ENCODE peak calls at places on chromosomes 6 and 20, in ten cellular contexts. H, K, V, A, S, G, P, C, F and R are unnamed samples.

GRCh38 chr6:123001540-123001939 is 5.5 kb downstream of the CLVS2 start:
- DNase-seq in H (no peak), K (no peak), V (no peak), A (no peak), S (no peak), G (no peak), P (no peak), C (no peak), F (no peak), R (no peak)

GRCh38 chr6:165835410-165835851 is 172.4 kb upstream of the PDE10A start:
- DNase-seq in H (no peak), K (no peak), V (no peak), A (no peak), S (no peak), G (no peak), P (no peak), C (no peak), F (no peak), R (no peak)

GRCh38 chr6:137277971-137278602 is 58.9 kb upstream of the IFNGR1 start:
- DNase-seq in H (no peak), K (no peak), V (peak), A (no peak), S (no peak), G (no peak), P (peak), C (no peak), F (no peak), R (no peak)

GRCh38 chr6:41966961-41967311 is 25.3 kb upstream of the CCND3 start:
- DNase-seq in H (no peak), K (no peak), V (peak), A (no peak), S (no peak), G (no peak), P (no peak), C (no peak), F (no peak), R (no peak)

GRCh38 chr20:44073011-44073674 is 113.8 kb downstream of the JPH2 start:
- DNase-seq in H (no peak), K (no peak), V (no peak), A (no peak), S (no peak), G (no peak), P (no peak), C (no peak), F (no peak), R (no peak)

GRCh38 chr6:46184114-46184513 is 13.3 kb upstream of the ENPP5 start:
- DNase-seq in H (no peak), K (no peak), V (peak), A (no peak), S (no peak), G (no peak), P (peak), C (peak), F (no peak), R (no peak)

GRCh38 chr20:62039738-62040137 is 25.9 kb downstream of the TAF4 start:
- DNase-seq in H (no peak), K (no peak), V (peak), A (no peak), S (no peak), G (no peak), P (no peak), C (no peak), F (no peak), R (no peak)

GRCh38 chr6:21067521-21067920 is 526.0 kb upstream of the SOX4 start:
- DNase-seq in H (no peak), K (no peak), V (peak), A (no peak), S (no peak), G (no peak), P (no peak), C (no peak), F (no peak), R (no peak)

GRCh38 chr6:116210750-116211425 is 43.0 kb downstream of the TSPYL4 start:
- DNase-seq in H (no peak), K (no peak), V (peak), A (no peak), S (no peak), G (peak), P (peak), C (no peak), F (peak), R (peak)

GRCh38 chr6:137688230-137688971 is 178.7 kb upstream of the TNFAIP3 start:
- DNase-seq in H (no peak), K (no peak), V (no peak), A (no peak), S (no peak), G (no peak), P (no peak), C (no peak), F (no peak), R (no peak)

GRCh38 chr6:162481938-162482337 is 245.6 kb downstream of the PRKN start:
- DNase-seq in H (no peak), K (no peak), V (no peak), A (no peak), S (no peak), G (no peak), P (no peak), C (no peak), F (no peak), R (no peak)

GRCh38 chr6:73017473-73017872 is 207.8 kb downstream of the KHDC1L start:
- DNase-seq in H (no peak), K (no peak), V (no peak), A (no peak), S (no peak), G (no peak), P (peak), C (no peak), F (no peak), R (no peak)

GRCh38 chr6:2999005-2999620 is 581 bp upstream of the NQO2 start:
- DNase-seq in H (no peak), K (no peak), V (peak), A (no peak), S (no peak), G (no peak), P (no peak), C (peak), F (no peak), R (no peak)

GRCh38 chr6:149719531-149719930 is 1.6 kb upstream of the LATS1 start:
- DNase-seq in H (no peak), K (peak), V (no peak), A (no peak), S (no peak), G (no peak), P (no peak), C (no peak), F (no peak), R (no peak)

GRCh38 chr6:153130515-153131036 is 506 bp downstream of the RGS17 start:
- DNase-seq in H (no peak), K (no peak), V (peak), A (no peak), S (no peak), G (no peak), P (peak), C (no peak), F (peak), R (no peak)

GRCh38 chr6:1622220-1622841 is 12.6 kb downstream of the FOXC1 start:
- DNase-seq in H (no peak), K (no peak), V (no peak), A (no peak), S (no peak), G (no peak), P (no peak), C (no peak), F (no peak), R (no peak)

GRCh38 chr6:8904754-8905153 is 469.4 kb upstream of the SLC35B3 start:
- DNase-seq in H (no peak), K (no peak), V (no peak), A (no peak), S (no peak), G (no peak), P (peak), C (no peak), F (no peak), R (no peak)

GRCh38 chr20:33370296-33370695 is 31.0 kb downstream of the CDK5RAP1 start:
- DNase-seq in H (peak), K (no peak), V (peak), A (peak), S (no peak), G (no peak), P (no peak), C (no peak), F (no peak), R (no peak)

GRCh38 chr6:136351518-136352106 is 62.0 kb upstream of the BCLAF1 start:
- DNase-seq in H (no peak), K (no peak), V (no peak), A (no peak), S (no peak), G (no peak), P (peak), C (no peak), F (peak), R (no peak)

GRCh38 chr6:143346004-143346403 is 104.5 kb downstream of the ADAT2 start:
- DNase-seq in H (no peak), K (no peak), V (no peak), A (no peak), S (no peak), G (no peak), P (no peak), C (no peak), F (no peak), R (no peak)

GRCh38 chr6:153673750-153674149 is 365.3 kb upstream of the OPRM1 start:
- DNase-seq in H (no peak), K (no peak), V (no peak), A (no peak), S (no peak), G (no peak), P (no peak), C (no peak), F (no peak), R (no peak)

GRCh38 chr6:24419526-24419925 is 16.8 kb downstream of the MRS2 start:
- DNase-seq in H (no peak), K (no peak), V (peak), A (no peak), S (no peak), G (no peak), P (no peak), C (no peak), F (no peak), R (no peak)

GRCh38 chr6:113855500-113856010 is 1.6 kb upstream of the MARCKS start:
- DNase-seq in H (peak), K (peak), V (peak), A (no peak), S (peak), G (peak), P (peak), C (no peak), F (no peak), R (no peak)

GRCh38 chr6:52993461-52993860 is 1.6 kb downstream of the GSTA4 start:
- DNase-seq in H (no peak), K (no peak), V (no peak), A (no peak), S (no peak), G (no peak), P (peak), C (no peak), F (no peak), R (no peak)

GRCh38 chr6:114096553-114097172 is 125.7 kb upstream of the HDAC2 start:
- DNase-seq in H (peak), K (peak), V (peak), A (no peak), S (peak), G (no peak), P (peak), C (no peak), F (peak), R (no peak)

GRCh38 chr6:156889469-156889868 is 112.3 kb downstream of the ARID1B start:
- DNase-seq in H (no peak), K (no peak), V (no peak), A (no peak), S (no peak), G (no peak), P (peak), C (no peak), F (no peak), R (no peak)

GRCh38 chr6:313917-314316 is 21.6 kb downstream of the DUSP22 start:
- DNase-seq in H (no peak), K (no peak), V (no peak), A (no peak), S (no peak), G (no peak), P (no peak), C (no peak), F (no peak), R (no peak)

GRCh38 chr6:5766260-5766659 is 240.5 kb downstream of the NRN1 start:
- DNase-seq in H (no peak), K (no peak), V (no peak), A (no peak), S (no peak), G (no peak), P (peak), C (no peak), F (no peak), R (no peak)

GRCh38 chr20:22523128-22523498 is 61.3 kb downstream of the FOXA2 start:
- DNase-seq in H (no peak), K (no peak), V (no peak), A (no peak), S (no peak), G (no peak), P (peak), C (no peak), F (no peak), R (no peak)

GRCh38 chr6:130617658-130618057 is 209.5 kb upstream of the SMLR1 start:
- DNase-seq in H (no peak), K (no peak), V (no peak), A (no peak), S (no peak), G (no peak), P (no peak), C (no peak), F (no peak), R (no peak)

GRCh38 chr20:58131111-58131510 is 97.3 kb downstream of the ANKRD60 start:
- DNase-seq in H (no peak), K (peak), V (peak), A (no peak), S (no peak), G (no peak), P (peak), C (no peak), F (no peak), R (no peak)